ENCODE peak calls at places on chromosomes 4 and X, in seven cellular contexts. S, X, L, T, Y, Q and U are unnamed samples.

GRCh38 chrX:154457491-154458115 is 478 bp upstream of the PLXNA3 start:
- DNase-seq in S (peak), X (no peak), L (no peak), T (no peak), Y (peak), Q (no peak), U (no peak)

GRCh38 chr4:65580551-65580950 is 89.7 kb downstream of the EPHA5 start:
- DNase-seq in S (no peak), X (no peak), L (no peak), T (no peak), Y (no peak), Q (no peak), U (no peak)

GRCh38 chr4:53706422-53707032 is 115.2 kb upstream of the LNX1 start:
- DNase-seq in S (no peak), X (no peak), L (peak), T (peak), Y (no peak), Q (no peak), U (peak)

GRCh38 chr4:42638993-42639392 is 17.9 kb downstream of the ATP8A1 start:
- DNase-seq in S (no peak), X (no peak), L (peak), T (no peak), Y (no peak), Q (no peak), U (no peak)

GRCh38 chr4:47824844-47825243 is 13.0 kb downstream of the CORIN start:
- DNase-seq in S (no peak), X (no peak), L (no peak), T (no peak), Y (no peak), Q (no peak), U (no peak)

GRCh38 chrX:112766774-112767173 is 73.9 kb downstream of the AMOT start:
- DNase-seq in S (no peak), X (no peak), L (no peak), T (no peak), Y (no peak), Q (no peak), U (no peak)

GRCh38 chrX:118254611-118255010 is 91.3 kb upstream of the WDR44 start:
- DNase-seq in S (peak), X (no peak), L (peak), T (peak), Y (peak), Q (no peak), U (peak)

GRCh38 chr4:76087007-76087769 is 12.7 kb downstream of the ART3 start:
- DNase-seq in S (peak), X (no peak), L (no peak), T (peak), Y (peak), Q (peak), U (peak)

GRCh38 chr4:53128959-53129358 is 236.9 kb downstream of the SCFD2 start:
- DNase-seq in S (no peak), X (no peak), L (no peak), T (no peak), Y (no peak), Q (no peak), U (peak)

GRCh38 chr4:98470366-98470765 is 188.0 kb downstream of the TSPAN5 start:
- DNase-seq in S (no peak), X (no peak), L (no peak), T (no peak), Y (no peak), Q (no peak), U (no peak)

GRCh38 chrX:136260801-136261200 is 9.6 kb upstream of the MAP7D3 start:
- DNase-seq in S (no peak), X (no peak), L (no peak), T (no peak), Y (no peak), Q (no peak), U (peak)

GRCh38 chr4:156829194-156829593 is 142.4 kb downstream of the PDGFC start:
- DNase-seq in S (no peak), X (no peak), L (no peak), T (peak), Y (no peak), Q (no peak), U (peak)

GRCh38 chr4:150997141-150997540 is 17.9 kb downstream of the LRBA start:
- DNase-seq in S (no peak), X (no peak), L (no peak), T (no peak), Y (no peak), Q (no peak), U (no peak)

GRCh38 chr4:89266128-89266527 is 41.5 kb downstream of the GPRIN3 start:
- DNase-seq in S (no peak), X (no peak), L (no peak), T (no peak), Y (no peak), Q (no peak), U (peak)
- TF ChIP-seq POLR2AphosphoS5 in S (no peak), X (no peak), L (no peak), T (no peak), Y (no peak), Q (no peak), U (no peak)

GRCh38 chr4:1080432-1080831 is 32.9 kb downstream of the RNF212 start:
- DNase-seq in S (no peak), X (peak), L (no peak), T (no peak), Y (no peak), Q (no peak), U (no peak)

GRCh38 chr4:1080961-1081688 is 32.2 kb downstream of the RNF212 start:
- DNase-seq in S (no peak), X (peak), L (no peak), T (no peak), Y (no peak), Q (no peak), U (no peak)

GRCh38 chr4:1081689-1082040 is 31.7 kb downstream of the RNF212 start:
- DNase-seq in S (no peak), X (peak), L (no peak), T (no peak), Y (no peak), Q (no peak), U (no peak)

GRCh38 chr4:1084394-1084793 is 29.0 kb downstream of the RNF212 start:
- DNase-seq in S (no peak), X (peak), L (no peak), T (no peak), Y (no peak), Q (no peak), U (no peak)

DNA sequence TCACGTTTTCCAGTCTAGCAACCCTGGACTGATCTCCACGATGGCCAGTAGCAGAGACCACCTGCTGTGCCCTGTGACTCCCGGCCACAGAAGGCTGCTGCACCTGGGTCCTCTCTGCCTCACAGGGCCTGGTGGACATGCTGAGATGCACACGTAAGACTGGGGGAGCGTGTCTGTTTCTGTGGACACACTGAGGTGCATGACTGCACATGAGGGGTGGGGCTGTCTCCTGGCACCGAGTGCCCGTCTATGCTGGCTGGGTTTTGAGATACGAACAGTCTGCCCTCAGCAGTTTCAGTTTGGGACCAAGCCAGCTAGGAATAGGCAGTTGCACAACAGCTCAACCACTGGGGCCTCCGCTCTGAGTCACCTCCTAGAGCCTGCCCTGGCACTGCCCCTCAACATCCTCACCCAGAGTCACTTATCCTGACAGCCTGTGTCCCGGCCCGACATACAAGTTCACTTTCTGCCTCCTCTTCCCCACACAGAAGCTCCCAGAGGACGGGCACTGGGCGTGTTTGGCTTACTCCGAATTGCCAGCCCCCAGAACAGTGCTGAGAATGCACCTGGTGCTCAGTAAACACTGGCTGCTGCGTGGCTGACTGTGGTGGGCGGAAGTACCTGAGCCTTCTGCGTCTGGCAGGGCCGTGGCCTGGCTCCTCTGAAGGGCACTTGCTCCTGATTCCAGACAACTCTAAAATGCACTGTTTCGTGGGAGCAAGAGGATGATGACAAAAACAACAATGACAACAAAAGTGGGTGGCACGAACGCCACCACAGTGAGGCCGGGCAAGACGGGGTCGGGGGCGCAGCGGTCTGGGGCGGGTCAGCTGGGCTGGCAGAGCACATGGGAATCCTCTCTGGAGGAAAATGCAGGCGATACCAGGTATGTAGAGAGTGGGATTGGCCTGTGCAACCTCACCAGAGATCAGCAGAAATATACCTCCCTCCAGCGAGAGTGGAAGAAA is 30.9 kb downstream of the RNF212 start:
- DNase-seq in S (peak), X (peak), L (no peak), T (peak), Y (peak), Q (no peak), U (peak)
- TF ChIP-seq POLR2AphosphoS5 in S (no peak), X (peak), L (no peak), T (peak), Y (no peak), Q (no peak), U (no peak)

GRCh38 chrX:111095974-111096870 is at the start of gene PAK3:
- DNase-seq in S (peak), X (peak), L (no peak), T (no peak), Y (peak), Q (no peak), U (peak)
- TF ChIP-seq POLR2AphosphoS5 in S (no peak), X (no peak), L (no peak), T (no peak), Y (peak), Q (no peak), U (no peak)

GRCh38 chrX:39829965-39830364 is 267.8 kb downstream of the BCOR start:
- DNase-seq in S (no peak), X (no peak), L (no peak), T (no peak), Y (no peak), Q (no peak), U (no peak)

GRCh38 chrX:39830414-39830813 is 267.3 kb downstream of the BCOR start:
- DNase-seq in S (no peak), X (no peak), L (no peak), T (peak), Y (no peak), Q (no peak), U (no peak)

GRCh38 chrX:39826813-39827543 is 270.8 kb downstream of the BCOR start:
- DNase-seq in S (no peak), X (no peak), L (no peak), T (no peak), Y (no peak), Q (no peak), U (no peak)

GRCh38 chrX:39828971-39829370 is 268.8 kb downstream of the BCOR start:
- DNase-seq in S (no peak), X (no peak), L (no peak), T (no peak), Y (no peak), Q (no peak), U (no peak)

GRCh38 chrX:39827959-39828358 is 269.8 kb downstream of the BCOR start:
- DNase-seq in S (no peak), X (no peak), L (no peak), T (no peak), Y (no peak), Q (no peak), U (no peak)
- TF ChIP-seq POLR2AphosphoS5 in S (no peak), X (no peak), L (no peak), T (no peak), Y (no peak), Q (no peak), U (no peak)